ENCODE peak calls at places on chromosomes 7 and 10, in six cellular contexts. One of them, this sample, is unnamed.

GRCh38 chr7:12941512-12941911 is 254.1 kb downstream of the ARL4A start:
- DNase-seq in WERI-Rb-1: no peak
- DNase-seq in MM.1S: no peak
- DNase-seq in thoracic aorta: no peak
- DNase-seq in astrocyte of the cerebellum: no peak
- DNase-seq in GM13976: no peak
- DNase-seq in this sample: no peak

GRCh38 chr7:74294191-74294998 is 5.2 kb downstream of the CLIP2 start:
- DNase-seq in WERI-Rb-1: no peak
- DNase-seq in MM.1S: no peak
- DNase-seq in thoracic aorta: no peak
- DNase-seq in astrocyte of the cerebellum: no peak
- DNase-seq in GM13976: no peak
- DNase-seq in this sample: no peak

GRCh38 chr7:40922316-40922670 is 780.6 kb downstream of the INHBA start:
- DNase-seq in WERI-Rb-1: no peak
- DNase-seq in MM.1S: no peak
- DNase-seq in thoracic aorta: no peak
- DNase-seq in astrocyte of the cerebellum: no peak
- DNase-seq in GM13976: no peak
- DNase-seq in this sample: no peak

GRCh38 chr10:6763417-6763816 is 183.3 kb upstream of the PRKCQ start:
- DNase-seq in WERI-Rb-1: no peak
- DNase-seq in MM.1S: no peak
- DNase-seq in thoracic aorta: no peak
- DNase-seq in astrocyte of the cerebellum: no peak
- DNase-seq in GM13976: no peak
- DNase-seq in this sample: no peak

GRCh38 chr7:27873981-27874957 is 134.3 kb downstream of the TAX1BP1 start:
- DNase-seq in WERI-Rb-1: no peak
- DNase-seq in MM.1S: no peak
- DNase-seq in thoracic aorta: no peak
- DNase-seq in astrocyte of the cerebellum: no peak
- DNase-seq in GM13976: no peak
- DNase-seq in this sample: no peak

GRCh38 chr10:113680172-113681111 is 730 bp downstream of the CASP7 start:
- DNase-seq in WERI-Rb-1: peak; percentile 33
- DNase-seq in MM.1S: peak; percentile 58
- DNase-seq in thoracic aorta: peak; percentile 10
- DNase-seq in astrocyte of the cerebellum: no peak
- DNase-seq in GM13976: peak; percentile 36
- DNase-seq in this sample: peak; percentile 28

GRCh38 chr7:119943932-119944600 is 328.9 kb upstream of the KCND2 start:
- DNase-seq in WERI-Rb-1: no peak
- DNase-seq in MM.1S: no peak
- DNase-seq in thoracic aorta: no peak
- DNase-seq in astrocyte of the cerebellum: no peak
- DNase-seq in GM13976: no peak
- DNase-seq in this sample: no peak

GRCh38 chr10:100364735-100365391 is 17.8 kb downstream of the SCD start:
- DNase-seq in WERI-Rb-1: peak; percentile 79
- DNase-seq in MM.1S: no peak
- DNase-seq in thoracic aorta: no peak
- DNase-seq in astrocyte of the cerebellum: peak; percentile 61
- DNase-seq in GM13976: no peak
- DNase-seq in this sample: no peak

DNA sequence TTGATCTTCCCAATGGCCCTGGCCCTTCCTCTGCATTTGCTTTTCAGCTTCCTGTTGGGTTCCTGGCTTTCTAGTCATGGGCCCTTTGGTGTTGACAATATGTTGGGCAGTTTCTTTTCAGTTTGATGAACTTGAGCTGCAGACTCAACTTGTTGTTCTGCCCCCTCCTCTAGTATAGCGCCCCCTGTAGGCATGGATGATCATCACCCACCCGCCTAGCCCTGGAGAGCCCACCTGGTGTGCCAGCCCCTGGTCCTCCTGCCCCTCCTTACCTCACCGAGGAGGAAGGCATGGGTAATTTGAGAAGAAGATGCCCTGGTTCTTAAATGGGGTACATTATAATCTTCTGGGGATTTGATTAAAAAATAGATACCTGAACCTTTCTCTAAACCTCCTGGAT is 271.2 kb downstream of the SNX10 start:
- DNase-seq in WERI-Rb-1: no peak
- DNase-seq in MM.1S: no peak
- DNase-seq in thoracic aorta: no peak
- DNase-seq in astrocyte of the cerebellum: no peak
- DNase-seq in GM13976: no peak
- DNase-seq in this sample: no peak
- TF ChIP-seq CTCF in WERI-Rb-1: no peak
- TF ChIP-seq CTCF in MM.1S: no peak
- TF ChIP-seq CTCF in thoracic aorta: no peak
- TF ChIP-seq CTCF in astrocyte of the cerebellum: no peak
- TF ChIP-seq CTCF in GM13976: no peak
- TF ChIP-seq CTCF in this sample: no peak

DNA sequence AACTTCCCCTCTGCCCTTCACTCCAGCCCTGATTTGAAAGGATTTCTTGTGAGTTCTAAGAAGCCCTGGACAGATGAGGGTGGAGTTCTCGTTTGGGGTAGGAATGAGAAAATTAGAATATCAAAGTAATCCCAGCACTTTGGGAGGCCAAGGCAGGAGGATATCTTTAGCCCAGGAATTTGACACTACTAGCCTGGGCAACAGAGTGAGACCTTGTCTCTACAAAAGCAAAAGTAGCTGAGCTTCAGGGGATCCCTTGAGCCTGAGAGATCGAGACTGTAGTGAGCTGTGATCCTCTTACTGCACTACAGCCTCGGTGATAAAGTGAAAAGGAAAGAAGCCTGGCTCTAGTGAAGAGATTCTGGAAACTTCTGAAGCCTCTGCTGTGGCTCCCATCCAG is 76.2 kb downstream of the TET1 start:
- DNase-seq in WERI-Rb-1: no peak
- DNase-seq in MM.1S: no peak
- DNase-seq in thoracic aorta: no peak
- DNase-seq in astrocyte of the cerebellum: no peak
- DNase-seq in GM13976: no peak
- DNase-seq in this sample: no peak
- TF ChIP-seq CTCF in WERI-Rb-1: no peak
- TF ChIP-seq CTCF in MM.1S: no peak
- TF ChIP-seq CTCF in thoracic aorta: no peak
- TF ChIP-seq CTCF in astrocyte of the cerebellum: no peak
- TF ChIP-seq CTCF in GM13976: no peak
- TF ChIP-seq CTCF in this sample: no peak

GRCh38 chr7:104267701-104268368 is 60.0 kb upstream of the ORC5 start:
- DNase-seq in WERI-Rb-1: no peak
- DNase-seq in MM.1S: peak; percentile 18
- DNase-seq in thoracic aorta: no peak
- DNase-seq in astrocyte of the cerebellum: no peak
- DNase-seq in GM13976: peak; percentile 16
- DNase-seq in this sample: no peak
- TF ChIP-seq CTCF in WERI-Rb-1: peak; percentile 15
- TF ChIP-seq CTCF in MM.1S: peak; percentile 65
- TF ChIP-seq CTCF in thoracic aorta: no peak
- TF ChIP-seq CTCF in astrocyte of the cerebellum: peak; percentile 49
- TF ChIP-seq CTCF in GM13976: peak; percentile 27
- TF ChIP-seq CTCF in this sample: no peak

DNA sequence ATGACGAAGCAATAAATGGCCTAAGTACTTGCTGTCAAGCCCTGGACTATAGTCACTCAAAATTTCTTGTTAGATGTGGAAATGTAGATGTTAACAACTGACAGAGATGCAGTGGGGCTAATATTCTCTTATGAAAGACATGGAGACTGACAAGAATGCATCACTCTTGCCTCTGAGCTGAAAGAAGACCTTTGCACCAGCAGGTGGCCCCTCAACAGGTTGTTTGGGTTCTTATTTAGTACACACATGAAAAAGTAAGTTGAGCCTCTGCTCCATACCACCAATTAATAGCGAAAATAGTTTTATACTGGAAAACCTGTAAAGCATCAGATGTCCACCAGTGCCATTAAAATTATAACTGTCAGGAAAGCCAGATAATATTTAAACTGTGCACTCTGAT is 26.2 kb upstream of the FAM13C start:
- DNase-seq in WERI-Rb-1: no peak
- DNase-seq in MM.1S: no peak
- DNase-seq in thoracic aorta: no peak
- DNase-seq in astrocyte of the cerebellum: no peak
- DNase-seq in GM13976: no peak
- DNase-seq in this sample: no peak
- TF ChIP-seq CTCF in WERI-Rb-1: peak; percentile 1
- TF ChIP-seq CTCF in MM.1S: no peak
- TF ChIP-seq CTCF in thoracic aorta: no peak
- TF ChIP-seq CTCF in astrocyte of the cerebellum: no peak
- TF ChIP-seq CTCF in GM13976: no peak
- TF ChIP-seq CTCF in this sample: no peak

GRCh38 chr7:131370523-131370968 is 42.9 kb downstream of the MKLN1 start:
- DNase-seq in WERI-Rb-1: no peak
- DNase-seq in MM.1S: peak; percentile 91
- DNase-seq in thoracic aorta: no peak
- DNase-seq in astrocyte of the cerebellum: peak; percentile 61
- DNase-seq in GM13976: no peak
- DNase-seq in this sample: no peak
- TF ChIP-seq CTCF in WERI-Rb-1: no peak
- TF ChIP-seq CTCF in MM.1S: no peak
- TF ChIP-seq CTCF in thoracic aorta: no peak
- TF ChIP-seq CTCF in astrocyte of the cerebellum: no peak
- TF ChIP-seq CTCF in GM13976: no peak
- TF ChIP-seq CTCF in this sample: no peak

GRCh38 chr10:129673292-129673691 is 206.3 kb downstream of the MGMT start:
- DNase-seq in WERI-Rb-1: peak; percentile 20
- DNase-seq in MM.1S: no peak
- DNase-seq in thoracic aorta: no peak
- DNase-seq in astrocyte of the cerebellum: no peak
- DNase-seq in GM13976: no peak
- DNase-seq in this sample: no peak
- TF ChIP-seq CTCF in WERI-Rb-1: no peak
- TF ChIP-seq CTCF in MM.1S: no peak
- TF ChIP-seq CTCF in thoracic aorta: no peak
- TF ChIP-seq CTCF in astrocyte of the cerebellum: no peak
- TF ChIP-seq CTCF in GM13976: no peak
- TF ChIP-seq CTCF in this sample: no peak

DNA sequence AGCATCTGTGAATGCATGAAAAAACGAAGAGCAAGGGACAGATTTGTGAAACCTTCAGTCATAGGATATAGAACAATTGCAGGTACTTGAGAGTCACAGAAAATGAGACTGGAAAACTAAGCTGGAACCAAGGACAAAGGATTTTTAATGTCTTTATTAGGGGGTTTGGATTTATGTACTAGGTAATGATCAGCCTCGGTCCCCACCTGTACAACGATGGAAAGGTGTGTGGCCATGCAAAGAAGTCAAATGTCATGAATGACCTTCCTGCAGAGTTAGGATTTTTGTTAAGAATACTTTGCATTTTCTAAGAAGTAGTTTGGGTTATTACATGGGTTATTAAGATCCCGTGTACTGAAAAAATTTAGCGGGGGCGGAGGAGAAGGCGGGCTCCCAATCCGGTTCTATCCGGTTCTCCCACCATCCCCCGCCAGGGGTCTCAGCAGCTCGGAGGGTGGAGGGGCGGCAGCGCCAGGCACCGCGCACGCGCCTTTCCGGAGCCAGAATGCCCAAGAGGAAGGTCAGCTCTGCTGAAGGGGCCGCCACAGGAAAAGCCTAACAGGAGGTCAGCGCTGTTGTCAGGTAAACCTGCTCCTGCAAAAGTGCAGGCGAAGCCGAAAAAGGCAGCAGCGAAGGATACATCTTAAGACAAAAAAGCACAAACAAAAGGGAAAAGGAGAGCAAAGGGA is 327.5 kb upstream of the PLXDC2 start:
- DNase-seq in WERI-Rb-1: no peak
- DNase-seq in MM.1S: no peak
- DNase-seq in thoracic aorta: no peak
- DNase-seq in astrocyte of the cerebellum: no peak
- DNase-seq in GM13976: no peak
- DNase-seq in this sample: no peak
- TF ChIP-seq CTCF in WERI-Rb-1: no peak
- TF ChIP-seq CTCF in MM.1S: no peak
- TF ChIP-seq CTCF in thoracic aorta: peak; percentile 38
- TF ChIP-seq CTCF in astrocyte of the cerebellum: no peak
- TF ChIP-seq CTCF in GM13976: no peak
- TF ChIP-seq CTCF in this sample: no peak